ENCODE peak calls at places on chromosomes 7 and 10, in seven cellular contexts. N, Z, V, I, F, M and P are unnamed samples.

GRCh38 chr10:97943294-97943693 is 87.1 kb downstream of the CRTAC1 start:
- DNase-seq in V (no peak), F (no peak), Z (no peak), M (no peak), N (no peak), I (no peak), P (no peak)

GRCh38 chr10:32795598-32796183 is 162.3 kb downstream of the ITGB1 start:
- DNase-seq in V (peak), M (no peak), Z (peak), I (peak), N (no peak), F (peak), P (peak)

GRCh38 chr7:2814186-2814530 is 29.9 kb downstream of the GNA12 start:
- DNase-seq in M (no peak), F (no peak), V (no peak), N (no peak), I (no peak), Z (no peak), P (no peak)

GRCh38 chr7:22858640-22859561 is 36.3 kb upstream of the TOMM7 start:
- DNase-seq in I (peak), N (no peak), V (peak), M (no peak), F (no peak), Z (peak), P (peak)

GRCh38 chr7:75957021-75957736 is 37.2 kb downstream of the TMEM120A start:
- DNase-seq in I (peak), M (no peak), N (no peak), Z (peak), V (no peak), F (peak), P (no peak)

GRCh38 chr10:70843776-70844489 is 28.2 kb downstream of the SGPL1 start:
- DNase-seq in I (no peak), V (no peak), Z (no peak), F (no peak), M (no peak), N (no peak), P (no peak)

GRCh38 chr10:21318768-21319167 is 206.7 kb downstream of the SKIDA1 start:
- DNase-seq in F (no peak), N (no peak), M (no peak), I (no peak), Z (peak), V (no peak), P (no peak)

GRCh38 chr7:103752995-103753394 is 236.5 kb downstream of the RELN start:
- DNase-seq in Z (no peak), F (peak), V (no peak), M (no peak), I (peak), N (no peak), P (no peak)

GRCh38 chr10:67788028-67788886 is 49.7 kb downstream of the DNAJC12 start:
- DNase-seq in Z (peak), I (peak), V (no peak), F (peak), N (peak), M (peak), P (peak)

GRCh38 chr7:69597278-69598076 is 798 bp upstream of the AUTS2 start:
- DNase-seq in M (no peak), F (peak), N (no peak), I (peak), Z (peak), V (peak), P (peak)